ENCODE peak calls at places on chromosomes 6 and 20, in seven cellular contexts. Z is psoas muscle, E is neural progenitor cell, D is left ventricle myocardium inferior, V is pancreas, L is IMR-90, O is thoracic aorta. P is an unnamed sample.

GRCh38 chr6:14717307-14717706 is 528.6 kb upstream of the JARID2 start:
- DNase-seq in Z (no peak), E (no peak), D (no peak), V (no peak), L (no peak), O (no peak), P (no peak)

GRCh38 chr6:41605649-41606048 is 32.6 kb upstream of the MDFI start:
- DNase-seq in Z (no peak), E (no peak), D (no peak), V (no peak), L (no peak), O (no peak), P (no peak)

GRCh38 chr6:168371989-168372711 is 52.6 kb upstream of the DACT2 start:
- DNase-seq in Z (peak), E (no peak), D (no peak), V (peak), L (no peak), O (no peak), P (no peak)

GRCh38 chr6:85372188-85372914 is 77.5 kb upstream of the NT5E start:
- DNase-seq in Z (no peak), E (no peak), D (no peak), V (no peak), L (no peak), O (no peak), P (no peak)

GRCh38 chr6:100346203-100346602 is 118.5 kb downstream of the SIM1 start:
- DNase-seq in Z (no peak), E (no peak), D (no peak), V (no peak), L (peak), O (no peak), P (no peak)

GRCh38 chr6:155541976-155542375 is 86.3 kb upstream of the NOX3 start:
- DNase-seq in Z (no peak), E (no peak), D (no peak), V (no peak), L (no peak), O (no peak), P (no peak)

GRCh38 chr20:14698125-14698524 is 360.7 kb upstream of the FLRT3 start:
- DNase-seq in Z (no peak), E (no peak), D (no peak), V (no peak), L (no peak), O (no peak), P (no peak)

GRCh38 chr6:99146716-99147115 is 199.0 kb upstream of the FBXL4 start:
- DNase-seq in Z (no peak), E (no peak), D (no peak), V (no peak), L (no peak), O (no peak), P (no peak)

GRCh38 chr20:17875106-17875980 is 93.3 kb downstream of the SNX5 start:
- DNase-seq in Z (peak), E (no peak), D (peak), V (peak), L (peak), O (no peak), P (no peak)

GRCh38 chr20:60882776-60883303 is 369.2 kb upstream of the CDH4 start:
- DNase-seq in Z (no peak), E (no peak), D (no peak), V (no peak), L (no peak), O (no peak), P (no peak)

GRCh38 chr6:17013701-17014100 is 88.1 kb upstream of the STMND1 start:
- DNase-seq in Z (no peak), E (no peak), D (no peak), V (no peak), L (peak), O (no peak), P (no peak)

GRCh38 chr6:40852667-40853383 is 186.2 kb downstream of the UNC5CL start:
- DNase-seq in Z (no peak), E (peak), D (no peak), V (no peak), L (no peak), O (no peak), P (no peak)

GRCh38 chr6:8627085-8627861 is 191.9 kb upstream of the SLC35B3 start:
- DNase-seq in Z (no peak), E (no peak), D (no peak), V (no peak), L (no peak), O (no peak), P (no peak)

GRCh38 chr20:41178904-41179432 is 41.6 kb downstream of the PLCG1 start:
- DNase-seq in Z (no peak), E (peak), D (peak), V (peak), L (no peak), O (no peak), P (peak)

GRCh38 chr6:30037182-30037788 is 23.8 kb upstream of the POLR1H start:
- DNase-seq in Z (no peak), E (peak), D (no peak), V (no peak), L (peak), O (no peak), P (no peak)

GRCh38 chr6:118914598-118914997 is 20.4 kb downstream of the MCM9 start:
- DNase-seq in Z (no peak), E (no peak), D (no peak), V (no peak), L (no peak), O (no peak), P (no peak)

GRCh38 chr6:150196942-150197745 is 54.3 kb downstream of the PPP1R14C start:
- DNase-seq in Z (no peak), E (no peak), D (no peak), V (no peak), L (no peak), O (no peak), P (no peak)

GRCh38 chr6:116030745-116031144 is 29.9 kb downstream of the FRK start:
- DNase-seq in Z (no peak), E (no peak), D (no peak), V (no peak), L (no peak), O (no peak), P (no peak)

GRCh38 chr6:170417881-170418280 is 111.3 kb downstream of the FAM120B start:
- DNase-seq in Z (no peak), E (no peak), D (no peak), V (no peak), L (no peak), O (no peak), P (peak)

GRCh38 chr6:132614554-132614953 is 9.5 kb downstream of the TAAR2 start:
- DNase-seq in Z (no peak), E (no peak), D (no peak), V (no peak), L (no peak), O (no peak), P (no peak)

GRCh38 chr6:19578489-19578888 is 258.7 kb upstream of the ID4 start:
- DNase-seq in Z (no peak), E (no peak), D (no peak), V (no peak), L (no peak), O (no peak), P (no peak)

GRCh38 chr20:36926653-36927200 is 24.8 kb downstream of the SAMHD1 start:
- DNase-seq in Z (no peak), E (no peak), D (no peak), V (no peak), L (no peak), O (no peak), P (no peak)

GRCh38 chr20:36929691-36930090 is 21.8 kb downstream of the SAMHD1 start:
- DNase-seq in Z (no peak), E (no peak), D (no peak), V (no peak), L (no peak), O (no peak), P (no peak)

GRCh38 chr20:36932476-36933426 is 18.8 kb downstream of the SAMHD1 start:
- DNase-seq in Z (no peak), E (no peak), D (no peak), V (no peak), L (peak), O (no peak), P (no peak)

GRCh38 chr20:36927704-36928103 is 23.8 kb downstream of the SAMHD1 start:
- DNase-seq in Z (no peak), E (no peak), D (no peak), V (no peak), L (no peak), O (no peak), P (no peak)

GRCh38 chr20:36929290-36929689 is 22.2 kb downstream of the SAMHD1 start:
- DNase-seq in Z (no peak), E (no peak), D (no peak), V (no peak), L (peak), O (no peak), P (no peak)
- H3K27ac ChIP-seq in Z (no peak), E (no peak), D (no peak), V (no peak), L (no peak), O (no peak), P (no peak)

GRCh38 chr20:33736962-33737361 is 5.2 kb downstream of the ZNF341 start:
- DNase-seq in Z (no peak), E (no peak), D (no peak), V (no peak), L (no peak), O (no peak), P (no peak)

GRCh38 chr20:33732166-33732970 is 572 bp downstream of the ZNF341 start:
- DNase-seq in Z (peak), E (no peak), D (peak), V (no peak), L (no peak), O (no peak), P (no peak)

GRCh38 chr20:33731693-33732165 is at the start of gene ZNF341:
- DNase-seq in Z (peak), E (peak), D (peak), V (peak), L (peak), O (peak), P (no peak)

GRCh38 chr20:33730946-33731692 is 677 bp upstream of the ZNF341 start:
- DNase-seq in Z (no peak), E (peak), D (no peak), V (no peak), L (no peak), O (no peak), P (no peak)

DNA sequence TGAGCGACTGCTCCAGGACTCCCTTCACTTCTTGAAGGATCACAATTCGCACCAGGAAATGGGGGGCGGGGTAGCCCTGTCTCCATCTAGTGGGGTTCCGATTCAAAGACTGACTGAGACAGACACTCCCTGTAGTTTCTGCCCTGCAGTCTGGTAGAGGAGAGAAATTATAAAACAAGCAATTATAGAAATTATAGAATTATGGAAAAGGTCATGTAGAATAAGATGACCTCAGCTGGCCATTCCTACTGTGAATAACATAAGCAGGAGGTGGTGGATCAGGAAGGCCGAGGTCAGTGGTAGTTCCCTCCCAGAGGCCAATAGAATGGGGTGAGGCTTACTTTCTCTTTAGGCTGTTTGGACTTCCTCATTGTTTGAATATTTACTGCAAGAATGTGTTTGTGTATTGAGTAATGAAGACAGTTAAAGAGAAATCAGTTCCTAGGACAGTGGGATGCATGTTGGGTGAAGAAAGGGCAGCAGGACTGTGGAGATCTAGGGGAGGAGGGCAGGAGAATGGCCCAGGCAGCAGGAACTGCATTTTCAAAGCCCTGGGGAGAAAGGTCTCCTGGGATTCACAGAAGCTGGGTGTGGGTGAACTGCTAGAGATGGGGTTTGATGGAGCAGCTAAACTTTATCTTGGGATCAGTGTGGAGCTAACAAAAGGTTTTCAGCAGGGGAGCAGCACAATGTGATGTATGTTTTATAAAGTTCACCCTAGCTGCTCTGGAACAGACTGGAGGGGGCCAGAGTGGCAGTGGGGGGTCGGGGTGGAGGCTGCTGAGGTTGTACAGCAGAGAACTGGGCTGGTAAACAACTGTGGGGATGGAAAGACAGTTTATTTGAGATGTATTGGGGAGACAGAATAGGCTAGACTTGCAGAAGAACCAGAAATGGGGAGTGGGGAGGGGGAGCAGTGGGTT is 2.1 kb downstream of the ZNF341 start:
- DNase-seq in Z (no peak), E (no peak), D (peak), V (no peak), L (peak), O (no peak), P (no peak)
- H3K27ac ChIP-seq in Z (peak), E (no peak), D (peak), V (peak), L (peak), O (peak), P (peak)

GRCh38 chr6:117590447-117590846 is 11.9 kb downstream of the GOPC start:
- DNase-seq in Z (no peak), E (no peak), D (no peak), V (no peak), L (no peak), O (no peak), P (no peak)

GRCh38 chr6:117595099-117595923 is 7.0 kb downstream of the GOPC start:
- DNase-seq in Z (no peak), E (no peak), D (no peak), V (no peak), L (no peak), O (no peak), P (no peak)

GRCh38 chr6:117591405-117591804 is 10.9 kb downstream of the GOPC start:
- DNase-seq in Z (no peak), E (no peak), D (no peak), V (no peak), L (peak), O (no peak), P (no peak)

GRCh38 chr6:117597755-117598154 is 4.6 kb downstream of the GOPC start:
- DNase-seq in Z (no peak), E (no peak), D (no peak), V (no peak), L (no peak), O (no peak), P (no peak)

DNA sequence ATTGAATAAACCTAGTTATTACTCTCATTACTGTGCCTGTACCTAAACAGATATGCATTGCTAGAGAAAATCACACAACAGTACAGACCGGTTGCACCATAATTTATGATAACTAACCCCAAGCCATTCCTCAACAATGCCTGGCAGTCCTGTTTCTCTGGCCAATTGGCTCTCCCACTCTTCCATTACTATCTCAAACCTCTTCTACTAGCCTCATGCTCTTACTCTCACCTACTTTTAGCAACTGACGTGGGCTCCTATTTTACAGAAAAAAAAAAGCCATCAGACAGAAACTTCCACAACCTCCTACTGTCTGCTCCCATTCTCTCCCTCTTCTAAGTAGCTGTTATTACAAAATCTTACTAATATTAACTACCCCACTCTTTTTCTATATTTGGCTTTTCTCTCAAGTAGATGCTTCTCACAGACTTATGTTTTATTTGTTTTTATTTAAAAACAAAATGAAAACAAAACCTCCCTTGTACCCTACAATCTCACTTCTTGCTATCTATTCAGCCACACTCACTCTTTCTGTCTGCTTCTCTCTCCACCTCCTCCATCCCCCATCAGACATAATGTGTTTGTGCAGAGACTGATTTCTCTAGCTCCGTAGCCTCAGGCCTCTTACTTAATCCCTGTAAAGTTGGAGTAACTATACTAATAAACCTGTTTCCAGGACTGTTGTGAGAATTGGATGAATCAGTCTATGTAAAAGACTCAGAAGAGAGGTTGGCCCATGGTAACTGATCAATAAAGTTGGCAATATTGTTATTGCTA is 9.1 kb downstream of the GOPC start:
- DNase-seq in Z (no peak), E (no peak), D (no peak), V (no peak), L (no peak), O (no peak), P (no peak)
- H3K27ac ChIP-seq in Z (no peak), E (no peak), D (peak), V (no peak), L (no peak), O (no peak), P (no peak)

GRCh38 chr20:53281557-53282117 is 309.5 kb downstream of the TSHZ2 start:
- DNase-seq in Z (no peak), E (no peak), D (no peak), V (no peak), L (no peak), O (no peak), P (no peak)
- H3K27ac ChIP-seq in Z (no peak), E (no peak), D (no peak), V (no peak), L (no peak), O (no peak), P (no peak)

DNA sequence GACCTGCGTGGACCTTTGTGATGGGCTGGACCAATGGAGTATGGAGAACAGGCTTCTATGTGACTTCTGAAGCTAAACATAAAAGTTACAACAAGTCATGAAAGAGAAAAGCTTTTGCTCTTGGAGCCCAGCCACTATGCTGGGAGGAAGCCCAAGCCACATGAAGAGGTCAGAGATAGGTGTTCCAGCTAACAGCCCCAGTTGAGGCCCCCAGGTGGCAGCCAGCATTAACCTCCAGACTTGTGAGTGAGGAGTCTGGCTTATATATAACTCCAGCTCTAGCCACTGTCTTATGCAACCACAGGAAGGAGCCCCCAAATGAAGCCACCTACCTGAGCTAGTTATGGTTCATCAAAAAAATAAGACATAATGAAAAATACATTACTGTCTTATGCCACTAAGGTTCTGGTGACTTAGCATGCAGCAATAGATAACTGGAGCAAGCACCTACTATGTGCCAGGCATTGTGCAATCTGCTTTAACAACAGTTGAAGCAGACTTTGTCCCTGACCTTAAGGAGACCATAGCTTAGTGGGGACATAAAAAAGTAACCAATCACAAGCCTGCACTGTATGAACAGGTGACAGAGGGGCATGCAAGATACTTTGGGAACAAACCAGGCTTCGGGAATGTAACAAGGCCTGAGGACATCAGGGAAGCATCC is 599.6 kb downstream of the PTPRT start:
- DNase-seq in Z (no peak), E (no peak), D (no peak), V (no peak), L (no peak), O (no peak), P (no peak)
- H3K27ac ChIP-seq in Z (no peak), E (no peak), D (no peak), V (no peak), L (no peak), O (no peak), P (no peak)

GRCh38 chr6:112640895-112641294 is 293.8 kb downstream of the RFPL4B start:
- DNase-seq in Z (no peak), E (no peak), D (no peak), V (no peak), L (peak), O (no peak), P (no peak)
- H3K27ac ChIP-seq in Z (no peak), E (no peak), D (no peak), V (no peak), L (no peak), O (no peak), P (no peak)

GRCh38 chr6:129692467-129692866 is 17.5 kb downstream of the ARHGAP18 start:
- DNase-seq in Z (no peak), E (no peak), D (no peak), V (no peak), L (no peak), O (no peak), P (no peak)
- H3K27ac ChIP-seq in Z (peak), E (no peak), D (no peak), V (no peak), L (no peak), O (peak), P (no peak)

GRCh38 chr6:45496085-45496433 is 118.3 kb upstream of the SUPT3H start:
- DNase-seq in Z (no peak), E (no peak), D (no peak), V (no peak), L (no peak), O (no peak), P (no peak)
- H3K27ac ChIP-seq in Z (no peak), E (no peak), D (no peak), V (no peak), L (no peak), O (no peak), P (no peak)

P was measured in vagina.